ENCODE peak calls at places on chromosomes 4 and X, in seven cellular contexts. C, D, K, L, R, H and O are unnamed samples.

GRCh38 chrX:130171446-130172126 is at the start of gene RAB33A:
- DNase-seq in R (peak; percentile 36), C (no peak), H (no peak), L (peak; percentile 8), D (peak; percentile 41), K (no peak), O (no peak)

GRCh38 chr4:141339386-141339785 is 118.7 kb downstream of the ZNF330 start:
- DNase-seq in C (no peak), L (no peak), K (no peak), D (no peak), R (no peak), H (no peak), O (no peak)

GRCh38 chrX:130393451-130394074 is 8.1 kb upstream of the GPR119 start:
- DNase-seq in C (peak; percentile 45), K (peak; percentile 60), D (peak; percentile 57), R (peak; percentile 62), H (peak; percentile 3), L (peak; percentile 58), O (no peak)

GRCh38 chr4:127533028-127533700 is 99.6 kb upstream of the INTU start:
- DNase-seq in C (peak; percentile 17), K (no peak), L (no peak), D (no peak), H (no peak), R (peak; percentile 79), O (no peak)

GRCh38 chr4:23333556-23333945 is 556.3 kb downstream of the PPARGC1A start:
- DNase-seq in D (no peak), H (no peak), R (no peak), C (peak; percentile 6), L (no peak), K (no peak), O (no peak)

GRCh38 chr4:886244-886643 is 45.9 kb downstream of the GAK start:
- DNase-seq in R (no peak), H (no peak), C (no peak), L (no peak), K (no peak), D (no peak), O (no peak)

GRCh38 chr4:10808591-10808990 is 124.0 kb upstream of the CLNK start:
- DNase-seq in C (peak; percentile 68), D (no peak), R (no peak), K (no peak), L (no peak), H (no peak), O (no peak)

GRCh38 chr4:168440442-168441264 is 39.6 kb downstream of the DDX60L start:
- DNase-seq in R (peak; percentile 81), C (peak; percentile 62), K (peak; percentile 71), D (no peak), L (no peak), H (no peak), O (no peak)

GRCh38 chrX:85851418-85851817 is 195.9 kb downstream of the CHM start:
- DNase-seq in D (peak; percentile 41), R (peak; percentile 2), C (peak; percentile 3), K (peak; percentile 37), H (peak; percentile 2), L (peak; percentile 29), O (peak; percentile 0)

GRCh38 chr4:52982246-52982950 is 120.3 kb downstream of the RASL11B start:
- DNase-seq in L (peak; percentile 73), D (no peak), H (no peak), R (peak; percentile 72), K (peak; percentile 66), C (peak; percentile 73), O (peak; percentile 24)

GRCh38 chr4:38583102-38583501 is 80.9 kb upstream of the KLF3 start:
- DNase-seq in C (no peak), D (no peak), H (no peak), L (no peak), R (peak; percentile 34), K (no peak), O (no peak)

GRCh38 chr4:80265571-80266266 is 745 bp upstream of the FGF5 start:
- DNase-seq in D (peak; percentile 36), L (peak; percentile 20), K (peak; percentile 30), C (peak; percentile 92), H (no peak), R (peak; percentile 87), O (no peak)

GRCh38 chr4:24642941-24643628 is 58.7 kb upstream of the DHX15 start:
- DNase-seq in R (peak; percentile 25), C (peak; percentile 85), H (no peak), D (no peak), K (peak; percentile 71), L (peak; percentile 85), O (no peak)

GRCh38 chr4:151415978-151416377 is 7.0 kb downstream of the FHIP1A start:
- DNase-seq in R (no peak), D (no peak), H (no peak), C (peak; percentile 50), K (no peak), L (no peak), O (no peak)

GRCh38 chr4:121397434-121397833 is 16.6 kb upstream of the QRFPR start:
- DNase-seq in R (no peak), D (no peak), C (no peak), L (no peak), H (no peak), K (no peak), O (no peak)

GRCh38 chr4:25439913-25440477 is 62.9 kb downstream of the ANAPC4 start:
- DNase-seq in L (peak; percentile 92), D (peak; percentile 67), H (no peak), R (peak; percentile 73), C (peak; percentile 68), K (peak; percentile 82), O (peak; percentile 63)

GRCh38 chrX:41090568-41091238 is 5.5 kb downstream of the USP9X start:
- DNase-seq in L (no peak), R (peak; percentile 47), D (no peak), K (no peak), H (no peak), C (peak; percentile 35), O (no peak)

DNA sequence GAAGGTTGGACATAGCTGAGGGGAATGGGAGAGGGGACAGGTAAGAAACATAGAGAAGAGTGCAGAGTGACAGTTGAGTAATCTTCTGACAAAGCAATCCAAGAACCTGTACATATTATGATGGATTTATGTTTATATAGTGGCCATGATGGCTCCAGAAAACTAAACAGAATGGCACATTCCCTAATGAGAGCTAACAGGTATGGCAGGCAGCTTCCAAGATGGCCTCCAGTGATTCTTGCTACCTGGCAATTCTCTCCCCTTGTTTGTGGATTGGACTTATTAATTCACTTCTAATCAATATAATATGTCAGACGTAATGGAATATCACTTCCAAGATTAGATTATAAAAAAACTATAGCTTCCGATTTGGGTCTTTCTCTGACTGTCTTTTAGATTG is 359.5 kb downstream of the DTHD1 start:
- DNase-seq in D (no peak), R (no peak), C (no peak), L (no peak), K (no peak), H (no peak), O (no peak)
- H4K8ac ChIP-seq in D (no peak overlapping the region), R (no peak overlapping the region), C (no peak overlapping the region), L (no peak overlapping the region), K (no peak overlapping the region), H (no peak overlapping the region), O (no peak overlapping the region)

DNA sequence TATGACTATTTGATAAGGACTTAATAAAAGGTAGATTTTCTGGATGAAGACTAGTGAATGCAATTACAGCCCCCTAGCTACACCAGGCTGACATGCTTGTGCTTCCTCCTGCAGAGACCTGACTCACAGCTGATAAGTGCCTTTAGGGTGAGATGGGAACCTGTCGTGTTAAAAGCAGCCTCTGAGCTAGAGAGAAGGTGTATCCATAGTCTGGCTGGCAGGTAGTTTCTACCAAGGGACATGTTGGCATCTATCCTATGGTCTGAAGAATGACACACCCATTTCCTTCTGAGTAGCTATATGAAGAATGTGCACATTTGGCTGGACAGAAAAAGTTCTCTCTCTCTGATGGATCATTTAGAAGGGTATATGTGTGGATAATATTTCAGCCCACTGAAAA is 64.1 kb downstream of the PARM1 start:
- DNase-seq in H (no peak), K (peak; percentile 40), L (no peak), R (no peak), C (no peak), D (no peak), O (no peak)
- H4K8ac ChIP-seq in H (no peak overlapping the region), K (no peak overlapping the region), L (no peak overlapping the region), R (no peak overlapping the region), C (no peak overlapping the region), D (no peak overlapping the region), O (no peak overlapping the region)

DNA sequence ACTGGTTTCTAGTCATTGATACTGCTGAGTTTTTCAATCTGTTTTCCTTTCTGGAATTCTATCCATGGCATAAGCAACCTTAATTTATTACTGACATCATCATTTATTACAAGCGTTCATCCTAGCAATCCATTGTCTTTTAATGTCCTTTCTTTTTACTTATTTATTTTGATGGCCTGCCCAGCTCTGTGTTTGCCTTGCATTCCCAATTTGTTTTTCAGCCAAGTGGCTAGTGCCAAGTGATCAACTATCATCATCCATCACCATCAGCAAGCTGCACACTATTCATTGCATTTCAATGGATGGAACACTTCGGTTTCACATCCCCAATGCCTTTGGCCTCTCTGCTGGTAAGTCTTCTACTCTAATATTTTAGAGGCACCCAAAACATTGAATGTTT is 831.7 kb upstream of the EPHA5 start:
- DNase-seq in L (no peak), C (no peak), R (no peak), D (no peak), H (no peak), K (no peak), O (no peak)
- H4K8ac ChIP-seq in L (no peak overlapping the region), C (no peak overlapping the region), R (no peak overlapping the region), D (no peak overlapping the region), H (no peak overlapping the region), K (no peak overlapping the region), O (no peak overlapping the region)

GRCh38 chrX:2664497-2664896 is 26.6 kb upstream of the CD99 start:
- DNase-seq in L (no peak), H (no peak), K (no peak), R (no peak), C (peak; percentile 87), D (no peak), O (no peak)
- H4K8ac ChIP-seq in L (no peak overlapping the region), H (no peak overlapping the region), K (no peak overlapping the region), R (no peak overlapping the region), C (no peak overlapping the region), D (no peak overlapping the region), O (no peak overlapping the region)

DNA sequence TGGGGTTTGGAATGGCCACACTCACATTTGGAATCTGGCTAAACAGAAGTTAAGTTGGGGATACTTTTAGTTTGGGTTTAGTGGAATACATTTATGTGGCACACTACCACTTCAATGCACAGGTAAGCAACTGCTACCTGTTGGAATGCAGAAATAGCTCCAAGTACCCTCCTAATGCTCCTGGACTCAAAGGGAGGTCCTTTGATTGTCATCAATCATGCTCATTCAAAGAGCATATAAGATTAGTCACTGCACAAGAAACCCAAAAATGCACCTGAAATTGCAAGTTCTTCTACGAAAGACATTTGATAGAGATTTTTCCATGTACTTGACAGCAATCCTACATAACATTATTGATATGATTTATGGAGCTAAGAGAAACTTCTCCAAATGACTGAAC is 247.7 kb downstream of the ANKRD50 start:
- DNase-seq in C (no peak), L (no peak), D (no peak), K (no peak), R (no peak), H (no peak), O (no peak)
- H4K8ac ChIP-seq in C (no peak overlapping the region), L (no peak overlapping the region), D (no peak overlapping the region), K (no peak overlapping the region), R (no peak overlapping the region), H (no peak overlapping the region), O (no peak overlapping the region)

DNA sequence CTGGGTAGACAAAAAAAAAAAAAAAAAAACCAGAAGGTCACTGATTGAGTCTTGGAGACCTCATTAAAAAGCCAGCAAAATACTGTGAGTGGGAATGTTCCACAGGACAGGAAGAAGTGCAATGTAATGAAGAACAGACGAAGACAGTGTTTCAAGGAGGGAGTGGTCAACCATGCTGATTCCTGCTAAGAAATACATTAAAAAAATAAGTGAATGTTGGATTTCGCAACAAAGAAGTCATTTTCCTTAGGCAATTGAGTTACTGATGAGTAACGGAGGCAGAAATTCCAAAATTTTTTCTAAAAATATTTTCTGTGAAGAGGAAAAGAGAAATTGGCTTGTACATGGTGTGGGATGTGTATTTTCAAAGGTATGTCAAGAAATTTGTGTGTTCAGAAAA is 94.3 kb upstream of the FAM47B start:
- DNase-seq in L (peak; percentile 40), R (no peak), D (no peak), H (no peak), K (no peak), C (peak; percentile 66), O (no peak)
- H4K8ac ChIP-seq in L (no peak overlapping the region), R (no peak overlapping the region), D (no peak overlapping the region), H (no peak overlapping the region), K (no peak overlapping the region), C (no peak overlapping the region), O (no peak overlapping the region)